ENCODE peak calls at places on chromosomes 6 and 20, in seven cellular contexts. G is skeletal muscle cell, S is neural crest cell, U is EL, P is M059J, W is SHP77, T is immature natural killer cell. X is an unnamed sample.

GRCh38 chr6:158262755-158263154 is 49.5 kb upstream of the TULP4 start:
- DNase-seq in S (no peak), W (no peak), P (no peak), G (no peak), U (no peak), T (no peak), X (no peak)

GRCh38 chr6:170266061-170266825 is 24.6 kb downstream of the DLL1 start:
- DNase-seq in W (no peak), S (no peak), P (no peak), T (no peak), G (no peak), U (no peak), X (peak)

GRCh38 chr6:3457710-3458605 is 1.1 kb upstream of the SLC22A23 start:
- DNase-seq in S (peak), W (peak), P (peak), G (no peak), T (no peak), U (peak), X (no peak)

GRCh38 chr6:29552512-29553051 is 7.0 kb downstream of the UBD start:
- DNase-seq in T (peak), S (no peak), W (no peak), U (peak), P (peak), G (peak), X (peak)

GRCh38 chr6:160439751-160440150 is 91.6 kb downstream of the SLC22A3 start:
- DNase-seq in W (no peak), G (no peak), P (no peak), T (no peak), S (no peak), U (no peak), X (no peak)

GRCh38 chr20:49894073-49894470 is 21.3 kb downstream of the SPATA2 start:
- DNase-seq in T (no peak), U (no peak), W (no peak), S (no peak), P (no peak), G (no peak), X (no peak)

GRCh38 chr6:117264487-117265424 is 602 bp upstream of the VGLL2 start:
- DNase-seq in G (no peak), W (no peak), S (no peak), P (peak), U (peak), T (no peak), X (no peak)

GRCh38 chr6:39302669-39303424 is 11.4 kb downstream of the KCNK17 start:
- DNase-seq in S (peak), P (peak), W (peak), G (no peak), U (peak), T (peak), X (peak)

GRCh38 chr20:50043573-50044352 is 61.0 kb downstream of the SNAI1 start:
- DNase-seq in W (no peak), S (no peak), T (no peak), P (peak), U (peak), G (no peak), X (no peak)

GRCh38 chr6:5115168-5115567 is 30.0 kb downstream of the PPP1R3G start:
- DNase-seq in S (no peak), P (no peak), U (no peak), T (no peak), W (no peak), G (no peak), X (no peak)

GRCh38 chr6:25883536-25883935 is 9.5 kb upstream of the SLC17A3 start:
- DNase-seq in T (no peak), U (peak), G (no peak), P (peak), W (no peak), S (no peak), X (peak)

GRCh38 chr6:143457563-143458359 is 7.2 kb downstream of the PEX3 start:
- DNase-seq in U (peak), G (no peak), T (no peak), P (peak), W (no peak), S (no peak), X (no peak)

GRCh38 chr6:47476794-47477496 is 644 bp upstream of the CD2AP start:
- DNase-seq in T (no peak), G (no peak), S (no peak), P (peak), W (no peak), U (no peak), X (no peak)

GRCh38 chr6:36765943-36766648 is 68.5 kb downstream of the RAB44 start:
- DNase-seq in U (peak), S (peak), W (peak), G (peak), T (peak), P (peak), X (peak)

X was measured in LHCN-M2.